ENCODE peak calls at places on chromosomes 1 and 21, in seven cellular contexts. One of them, this sample, is unnamed.

GRCh38 chr21:14070049-14070893 is 140.5 kb downstream of the LIPI start:
- DNase-seq in naive thymus-derived CD4-positive, alpha-beta T cell: no peak
- DNase-seq in psoas muscle: no peak
- DNase-seq in lower lobe of right lung: no peak
- DNase-seq in AG04450: no peak
- DNase-seq in heart left ventricle: no peak
- DNase-seq in CD8-positive, alpha-beta memory T cell: no peak
- DNase-seq in this sample: no peak

GRCh38 chr1:209609403-209610377 is 26.2 kb downstream of the CAMK1G start:
- DNase-seq in CD8-positive, alpha-beta memory T cell: no peak
- DNase-seq in psoas muscle: no peak
- DNase-seq in naive thymus-derived CD4-positive, alpha-beta T cell: no peak
- DNase-seq in lower lobe of right lung: no peak
- DNase-seq in AG04450: no peak
- DNase-seq in heart left ventricle: no peak
- DNase-seq in this sample: no peak

GRCh38 chr1:115771847-115772457 is 3.4 kb upstream of the CASQ2 start:
- DNase-seq in CD8-positive, alpha-beta memory T cell: no peak
- DNase-seq in naive thymus-derived CD4-positive, alpha-beta T cell: no peak
- DNase-seq in psoas muscle: peak; percentile 68
- DNase-seq in heart left ventricle: peak; percentile 73
- DNase-seq in lower lobe of right lung: peak; percentile 51
- DNase-seq in AG04450: peak; percentile 54
- DNase-seq in this sample: no peak

GRCh38 chr1:8121261-8122159 is 95.4 kb upstream of the ERRFI1 start:
- DNase-seq in heart left ventricle: no peak
- DNase-seq in psoas muscle: no peak
- DNase-seq in CD8-positive, alpha-beta memory T cell: no peak
- DNase-seq in naive thymus-derived CD4-positive, alpha-beta T cell: no peak
- DNase-seq in AG04450: peak; percentile 81
- DNase-seq in lower lobe of right lung: no peak
- DNase-seq in this sample: no peak

GRCh38 chr1:110328274-110328673 is 10.9 kb upstream of the RBM15 start:
- DNase-seq in lower lobe of right lung: no peak
- DNase-seq in heart left ventricle: no peak
- DNase-seq in psoas muscle: no peak
- DNase-seq in CD8-positive, alpha-beta memory T cell: no peak
- DNase-seq in naive thymus-derived CD4-positive, alpha-beta T cell: no peak
- DNase-seq in AG04450: no peak
- DNase-seq in this sample: no peak

GRCh38 chr1:40143891-40144575 is 17.2 kb upstream of the RLF start:
- DNase-seq in naive thymus-derived CD4-positive, alpha-beta T cell: peak; percentile 57
- DNase-seq in lower lobe of right lung: no peak
- DNase-seq in CD8-positive, alpha-beta memory T cell: peak; percentile 43
- DNase-seq in AG04450: peak; percentile 36
- DNase-seq in psoas muscle: no peak
- DNase-seq in heart left ventricle: peak; percentile 37
- DNase-seq in this sample: no peak

GRCh38 chr1:157154940-157155514 is 16.8 kb upstream of the ETV3 start:
- DNase-seq in lower lobe of right lung: peak; percentile 61
- DNase-seq in naive thymus-derived CD4-positive, alpha-beta T cell: no peak
- DNase-seq in psoas muscle: peak; percentile 62
- DNase-seq in heart left ventricle: peak; percentile 72
- DNase-seq in AG04450: no peak
- DNase-seq in CD8-positive, alpha-beta memory T cell: no peak
- DNase-seq in this sample: no peak

GRCh38 chr1:188317894-188318293 is 1489.1 kb downstream of the PLA2G4A start:
- DNase-seq in CD8-positive, alpha-beta memory T cell: no peak
- DNase-seq in naive thymus-derived CD4-positive, alpha-beta T cell: no peak
- DNase-seq in psoas muscle: no peak
- DNase-seq in lower lobe of right lung: no peak
- DNase-seq in heart left ventricle: no peak
- DNase-seq in AG04450: no peak
- DNase-seq in this sample: no peak

GRCh38 chr1:118333601-118334241 is 148.7 kb upstream of the SPAG17 start:
- DNase-seq in psoas muscle: no peak
- DNase-seq in CD8-positive, alpha-beta memory T cell: no peak
- DNase-seq in lower lobe of right lung: no peak
- DNase-seq in AG04450: no peak
- DNase-seq in naive thymus-derived CD4-positive, alpha-beta T cell: no peak
- DNase-seq in heart left ventricle: no peak
- DNase-seq in this sample: no peak

GRCh38 chr1:116377564-116378529 is 4.8 kb downstream of the ATP1A1 start:
- DNase-seq in naive thymus-derived CD4-positive, alpha-beta T cell: peak; percentile 59
- DNase-seq in heart left ventricle: peak; percentile 68
- DNase-seq in AG04450: peak; percentile 75
- DNase-seq in psoas muscle: peak; percentile 85
- DNase-seq in lower lobe of right lung: peak; percentile 56
- DNase-seq in CD8-positive, alpha-beta memory T cell: peak; percentile 57
- DNase-seq in this sample: no peak

GRCh38 chr1:42206164-42206563 is 41.6 kb upstream of the GUCA2A start:
- DNase-seq in heart left ventricle: no peak
- DNase-seq in psoas muscle: no peak
- DNase-seq in naive thymus-derived CD4-positive, alpha-beta T cell: no peak
- DNase-seq in CD8-positive, alpha-beta memory T cell: no peak
- DNase-seq in lower lobe of right lung: no peak
- DNase-seq in AG04450: no peak
- DNase-seq in this sample: no peak
- H3K9me3 ChIP-seq in heart left ventricle: peaks cover 12% of the 10 kb centered on the region
- H3K9me3 ChIP-seq in psoas muscle: peaks cover 10% of the 10 kb centered on the region
- H3K9me3 ChIP-seq in naive thymus-derived CD4-positive, alpha-beta T cell: peaks cover 9% of the 10 kb centered on the region
- H3K9me3 ChIP-seq in CD8-positive, alpha-beta memory T cell: peaks cover 7% of the 10 kb centered on the region
- H3K9me3 ChIP-seq in lower lobe of right lung: peaks cover 9% of the 10 kb centered on the region
- H3K9me3 ChIP-seq in AG04450: no peaks in the 10 kb centered on the region
- H3K9me3 ChIP-seq in this sample: peaks cover 3% of the 10 kb centered on the region

DNA sequence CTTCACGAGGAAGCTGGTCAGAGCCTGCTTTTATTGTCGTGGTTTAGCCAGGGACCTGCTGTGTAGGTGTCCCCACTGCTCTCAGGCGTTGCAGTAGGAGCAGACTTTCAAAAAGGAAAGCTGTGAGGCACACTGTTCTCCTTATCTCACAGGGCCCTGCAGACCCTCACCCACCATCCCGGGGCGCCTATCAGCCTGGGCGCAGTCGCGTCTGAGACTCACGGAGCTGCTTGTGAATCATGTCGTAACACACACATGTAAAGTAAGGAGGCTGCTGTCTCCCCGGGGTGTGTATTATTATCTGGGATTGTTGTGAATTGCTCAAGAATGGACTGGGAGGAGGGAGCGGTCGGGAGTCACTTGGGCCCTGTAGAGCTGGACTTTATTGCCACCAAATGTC is 17.4 kb downstream of the AJAP1 start:
- DNase-seq in lower lobe of right lung: no peak
- DNase-seq in heart left ventricle: no peak
- DNase-seq in AG04450: no peak
- DNase-seq in CD8-positive, alpha-beta memory T cell: no peak
- DNase-seq in psoas muscle: no peak
- DNase-seq in naive thymus-derived CD4-positive, alpha-beta T cell: no peak
- DNase-seq in this sample: no peak
- H3K9me3 ChIP-seq in lower lobe of right lung: no peaks in the 10 kb centered on the region
- H3K9me3 ChIP-seq in heart left ventricle: no peaks in the 10 kb centered on the region
- H3K9me3 ChIP-seq in AG04450: peaks cover 82% of the 10 kb centered on the region
- H3K9me3 ChIP-seq in CD8-positive, alpha-beta memory T cell: no peaks in the 10 kb centered on the region
- H3K9me3 ChIP-seq in psoas muscle: no peaks in the 10 kb centered on the region
- H3K9me3 ChIP-seq in naive thymus-derived CD4-positive, alpha-beta T cell: no peaks in the 10 kb centered on the region
- H3K9me3 ChIP-seq in this sample: no peaks in the 10 kb centered on the region

GRCh38 chr1:4062992-4063391 is 162.9 kb upstream of the C1orf174 start:
- DNase-seq in CD8-positive, alpha-beta memory T cell: no peak
- DNase-seq in naive thymus-derived CD4-positive, alpha-beta T cell: no peak
- DNase-seq in psoas muscle: no peak
- DNase-seq in AG04450: no peak
- DNase-seq in lower lobe of right lung: no peak
- DNase-seq in heart left ventricle: no peak
- DNase-seq in this sample: no peak
- H3K9me3 ChIP-seq in CD8-positive, alpha-beta memory T cell: no peaks in the 10 kb centered on the region
- H3K9me3 ChIP-seq in naive thymus-derived CD4-positive, alpha-beta T cell: no peaks in the 10 kb centered on the region
- H3K9me3 ChIP-seq in psoas muscle: no peaks in the 10 kb centered on the region
- H3K9me3 ChIP-seq in AG04450: peaks cover 66% of the 10 kb centered on the region
- H3K9me3 ChIP-seq in lower lobe of right lung: no peaks in the 10 kb centered on the region
- H3K9me3 ChIP-seq in heart left ventricle: no peaks in the 10 kb centered on the region
- H3K9me3 ChIP-seq in this sample: no peaks in the 10 kb centered on the region

GRCh38 chr1:243230914-243231313 is 24.2 kb downstream of the CEP170 start:
- DNase-seq in naive thymus-derived CD4-positive, alpha-beta T cell: peak; percentile 16
- DNase-seq in lower lobe of right lung: no peak
- DNase-seq in CD8-positive, alpha-beta memory T cell: no peak
- DNase-seq in psoas muscle: no peak
- DNase-seq in AG04450: no peak
- DNase-seq in heart left ventricle: no peak
- DNase-seq in this sample: no peak

GRCh38 chr1:243229526-243229925 is 25.6 kb downstream of the CEP170 start:
- DNase-seq in AG04450: no peak
- DNase-seq in lower lobe of right lung: no peak
- DNase-seq in heart left ventricle: no peak
- DNase-seq in psoas muscle: no peak
- DNase-seq in naive thymus-derived CD4-positive, alpha-beta T cell: no peak
- DNase-seq in CD8-positive, alpha-beta memory T cell: no peak
- DNase-seq in this sample: no peak

GRCh38 chr1:243236604-243237252 is 18.4 kb downstream of the CEP170 start:
- DNase-seq in AG04450: no peak
- DNase-seq in CD8-positive, alpha-beta memory T cell: no peak
- DNase-seq in naive thymus-derived CD4-positive, alpha-beta T cell: no peak
- DNase-seq in psoas muscle: no peak
- DNase-seq in heart left ventricle: no peak
- DNase-seq in lower lobe of right lung: no peak
- DNase-seq in this sample: no peak

GRCh38 chr1:243233908-243234307 is 21.2 kb downstream of the CEP170 start:
- DNase-seq in lower lobe of right lung: no peak
- DNase-seq in heart left ventricle: no peak
- DNase-seq in CD8-positive, alpha-beta memory T cell: no peak
- DNase-seq in psoas muscle: no peak
- DNase-seq in AG04450: peak; percentile 78
- DNase-seq in naive thymus-derived CD4-positive, alpha-beta T cell: no peak
- DNase-seq in this sample: no peak

DNA sequence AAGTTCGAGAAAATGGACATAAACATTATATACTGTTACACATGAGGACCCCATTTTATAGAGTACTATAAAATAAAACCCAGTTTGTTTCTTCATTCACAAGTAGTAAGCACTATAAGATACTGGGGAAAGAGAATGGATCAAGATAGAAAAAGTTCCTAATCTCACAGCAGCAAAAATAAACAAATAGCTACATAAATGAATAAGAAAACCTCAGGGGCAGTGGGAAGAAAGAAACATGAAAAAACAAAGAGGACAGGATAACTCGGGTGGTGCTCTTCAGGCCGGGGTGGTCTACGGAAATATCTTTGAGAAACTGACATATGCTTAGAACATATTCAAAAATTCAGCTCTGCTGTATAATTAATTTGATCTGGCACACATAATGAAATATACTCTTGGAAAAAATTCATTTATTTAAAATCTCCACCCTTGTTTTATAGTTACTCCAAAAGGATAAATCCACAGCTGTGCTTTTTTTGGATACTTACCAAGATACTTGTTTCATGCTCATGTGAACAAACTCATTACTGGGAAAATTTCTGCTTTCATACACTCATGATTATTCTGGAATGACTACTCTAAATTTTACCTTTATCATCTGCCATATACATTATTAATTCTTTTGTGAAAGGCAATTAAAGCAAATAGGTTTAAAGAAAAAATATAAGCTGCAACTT is 20.0 kb downstream of the CEP170 start:
- DNase-seq in naive thymus-derived CD4-positive, alpha-beta T cell: no peak
- DNase-seq in CD8-positive, alpha-beta memory T cell: no peak
- DNase-seq in psoas muscle: no peak
- DNase-seq in heart left ventricle: no peak
- DNase-seq in lower lobe of right lung: no peak
- DNase-seq in AG04450: peak; percentile 23
- DNase-seq in this sample: no peak
- H3K9me3 ChIP-seq in naive thymus-derived CD4-positive, alpha-beta T cell: peaks cover 13% of the 10 kb centered on the region
- H3K9me3 ChIP-seq in CD8-positive, alpha-beta memory T cell: peaks cover 10% of the 10 kb centered on the region
- H3K9me3 ChIP-seq in psoas muscle: peaks cover 19% of the 10 kb centered on the region
- H3K9me3 ChIP-seq in heart left ventricle: peaks cover 23% of the 10 kb centered on the region
- H3K9me3 ChIP-seq in lower lobe of right lung: peaks cover 19% of the 10 kb centered on the region
- H3K9me3 ChIP-seq in AG04450: peaks cover 6% of the 10 kb centered on the region
- H3K9me3 ChIP-seq in this sample: peaks cover 6% of the 10 kb centered on the region

DNA sequence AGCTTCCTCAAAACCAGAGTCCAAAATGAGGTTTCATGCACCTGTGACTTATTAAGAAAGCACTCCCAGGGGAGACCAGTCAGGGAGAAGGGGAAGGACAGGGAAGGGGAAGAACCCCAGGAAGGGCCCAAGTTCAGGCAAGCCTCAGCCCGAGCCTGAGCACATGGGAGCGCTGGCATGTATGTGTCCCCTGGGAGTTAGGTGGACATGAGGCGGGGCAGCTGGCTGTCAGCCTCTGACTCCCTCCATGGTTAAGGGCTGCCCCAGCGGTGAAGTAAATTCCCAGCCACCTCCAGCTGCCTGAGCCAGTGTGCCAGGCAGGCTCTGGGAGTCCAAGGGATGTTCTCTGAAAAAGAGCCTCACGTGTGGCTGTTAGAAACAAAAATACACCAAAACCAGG is 18.4 kb downstream of the DMRTB1 start:
- DNase-seq in psoas muscle: no peak
- DNase-seq in naive thymus-derived CD4-positive, alpha-beta T cell: no peak
- DNase-seq in CD8-positive, alpha-beta memory T cell: no peak
- DNase-seq in lower lobe of right lung: no peak
- DNase-seq in heart left ventricle: no peak
- DNase-seq in AG04450: no peak
- DNase-seq in this sample: no peak
- H3K9me3 ChIP-seq in psoas muscle: no peaks in the 10 kb centered on the region
- H3K9me3 ChIP-seq in naive thymus-derived CD4-positive, alpha-beta T cell: no peaks in the 10 kb centered on the region
- H3K9me3 ChIP-seq in CD8-positive, alpha-beta memory T cell: no peaks in the 10 kb centered on the region
- H3K9me3 ChIP-seq in lower lobe of right lung: no peaks in the 10 kb centered on the region
- H3K9me3 ChIP-seq in heart left ventricle: no peaks in the 10 kb centered on the region
- H3K9me3 ChIP-seq in AG04450: no peaks in the 10 kb centered on the region
- H3K9me3 ChIP-seq in this sample: no peaks in the 10 kb centered on the region

GRCh38 chr1:125064481-125064880 is 3879.7 kb downstream of the SRGAP2C start:
- DNase-seq in heart left ventricle: no peak
- DNase-seq in psoas muscle: peak; percentile 23
- DNase-seq in lower lobe of right lung: no peak
- DNase-seq in naive thymus-derived CD4-positive, alpha-beta T cell: no peak
- DNase-seq in AG04450: no peak
- DNase-seq in CD8-positive, alpha-beta memory T cell: no peak
- DNase-seq in this sample: no peak

GRCh38 chr1:125065092-125065820 is 3880.5 kb downstream of the SRGAP2C start:
- DNase-seq in CD8-positive, alpha-beta memory T cell: no peak
- DNase-seq in heart left ventricle: no peak
- DNase-seq in naive thymus-derived CD4-positive, alpha-beta T cell: no peak
- DNase-seq in lower lobe of right lung: no peak
- DNase-seq in AG04450: no peak
- DNase-seq in psoas muscle: peak; percentile 27
- DNase-seq in this sample: no peak

GRCh38 chr1:125065821-125066180 is 3881.0 kb downstream of the SRGAP2C start:
- DNase-seq in AG04450: no peak
- DNase-seq in heart left ventricle: no peak
- DNase-seq in CD8-positive, alpha-beta memory T cell: no peak
- DNase-seq in naive thymus-derived CD4-positive, alpha-beta T cell: no peak
- DNase-seq in lower lobe of right lung: no peak
- DNase-seq in psoas muscle: no peak
- DNase-seq in this sample: no peak

DNA sequence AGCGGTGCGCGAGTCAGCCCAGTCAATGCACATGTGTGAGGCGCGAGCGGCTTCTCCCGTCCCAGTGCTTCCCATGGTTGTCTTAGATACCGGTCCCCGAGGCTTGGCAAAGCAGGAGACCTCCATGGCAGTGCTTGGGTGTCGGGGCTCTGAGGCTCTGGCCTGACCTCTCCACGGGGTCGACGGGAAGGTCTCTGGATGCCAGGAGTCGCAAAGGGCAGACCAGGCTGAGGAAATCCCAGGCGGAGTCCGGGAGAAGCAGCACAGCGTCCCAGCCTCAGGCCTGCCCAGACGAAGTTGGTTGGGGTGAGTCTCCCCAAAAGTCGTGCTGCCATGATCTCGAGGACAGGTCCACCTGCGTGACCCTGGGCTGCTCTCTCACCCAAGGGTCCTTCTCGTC is 3881.6 kb downstream of the SRGAP2C start:
- DNase-seq in CD8-positive, alpha-beta memory T cell: no peak
- DNase-seq in AG04450: no peak
- DNase-seq in lower lobe of right lung: no peak
- DNase-seq in heart left ventricle: no peak
- DNase-seq in naive thymus-derived CD4-positive, alpha-beta T cell: no peak
- DNase-seq in psoas muscle: peak; percentile 39
- DNase-seq in this sample: no peak
- H3K9me3 ChIP-seq in CD8-positive, alpha-beta memory T cell: peaks cover 4% of the 10 kb centered on the region
- H3K9me3 ChIP-seq in AG04450: peaks cover 39% of the 10 kb centered on the region
- H3K9me3 ChIP-seq in lower lobe of right lung: peaks cover 23% of the 10 kb centered on the region
- H3K9me3 ChIP-seq in heart left ventricle: peaks cover 21% of the 10 kb centered on the region
- H3K9me3 ChIP-seq in naive thymus-derived CD4-positive, alpha-beta T cell: peaks cover 25% of the 10 kb centered on the region
- H3K9me3 ChIP-seq in psoas muscle: peaks cover 4% of the 10 kb centered on the region
- H3K9me3 ChIP-seq in this sample: peaks cover 6% of the 10 kb centered on the region